ENCODE peak calls at places on chromosomes 6 and 20, in eight cellular contexts. L is PC-3, H is endothelial cell, I is psoas muscle, S is neural crest cell, Z is fibroblast of lung, K is mammary epithelial cell, P is AG04449. X is an unnamed sample.

GRCh38 chr6:119334535-119335264 is 14.9 kb downstream of the MAN1A1 start:
- DNase-seq in L (no peak), I (no peak), S (no peak), P (no peak), H (no peak), Z (no peak), K (no peak), X (no peak)

GRCh38 chr6:31922942-31923341 is 4.6 kb upstream of the C2 start:
- DNase-seq in P (no peak), I (no peak), S (no peak), H (no peak), L (peak), Z (no peak), K (no peak), X (no peak)

GRCh38 chr6:155420492-155420891 is 35.1 kb downstream of the NOX3 start:
- DNase-seq in Z (no peak), I (no peak), H (no peak), L (no peak), P (no peak), K (no peak), S (no peak), X (no peak)

GRCh38 chr6:21486115-21486514 is 107.4 kb upstream of the SOX4 start:
- DNase-seq in I (no peak), Z (no peak), P (no peak), H (no peak), L (no peak), K (no peak), S (no peak), X (no peak)

GRCh38 chr20:3150908-3151307 is 8.8 kb downstream of the FASTKD5 start:
- DNase-seq in P (no peak), I (no peak), L (no peak), H (no peak), K (no peak), S (no peak), Z (no peak), X (no peak)

GRCh38 chr6:113873043-113873667 is 16.0 kb downstream of the MARCKS start:
- DNase-seq in I (no peak), L (no peak), H (no peak), P (no peak), S (no peak), Z (no peak), K (no peak), X (no peak)

GRCh38 chr6:35170166-35170565 is 29.0 kb upstream of the TCP11 start:
- DNase-seq in S (no peak), H (no peak), I (no peak), K (no peak), P (no peak), L (no peak), Z (no peak), X (no peak)

GRCh38 chr6:15507746-15508145 is 155.1 kb downstream of the DTNBP1 start:
- DNase-seq in Z (no peak), L (no peak), H (no peak), I (no peak), P (no peak), K (no peak), S (no peak), X (no peak)

GRCh38 chr6:51541847-51542246 is 545.6 kb downstream of the PKHD1 start:
- DNase-seq in Z (no peak), S (peak), P (no peak), I (no peak), L (peak), H (no peak), K (peak), X (no peak)

GRCh38 chr6:169979873-169980440 is 228.5 kb downstream of the ERMARD start:
- DNase-seq in H (no peak), S (no peak), P (no peak), L (no peak), I (peak), Z (no peak), K (no peak), X (no peak)

GRCh38 chr6:131808460-131809269 is 845 bp downstream of the ENPP1 start:
- DNase-seq in Z (no peak), S (no peak), K (no peak), L (no peak), H (no peak), P (no peak), I (no peak), X (no peak)

GRCh38 chr6:168562576-168563151 is 121.7 kb downstream of the SMOC2 start:
- DNase-seq in I (no peak), K (no peak), P (no peak), L (no peak), S (no peak), Z (no peak), H (no peak), X (no peak)

GRCh38 chr20:44696315-44696714 is 18.9 kb upstream of the CCN5 start:
- DNase-seq in S (no peak), P (no peak), Z (no peak), L (no peak), I (no peak), H (no peak), K (no peak), X (no peak)
- TF ChIP-seq CTCF in S (no peak), P (peak), Z (no peak), L (peak), I (no peak), H (no peak), K (no peak), X (peak)

GRCh38 chr6:117346142-117346930 is 79.4 kb downstream of the ROS1 start:
- DNase-seq in K (peak), I (no peak), Z (peak), P (no peak), S (no peak), H (no peak), L (peak), X (no peak)
- TF ChIP-seq CTCF in K (peak), I (peak), Z (peak), P (no peak), S (peak), H (peak), L (peak), X (peak)

GRCh38 chr6:158640519-158640918 is 4.0 kb downstream of the DYNLT1 start:
- DNase-seq in S (no peak), H (no peak), Z (no peak), L (no peak), I (no peak), K (no peak), P (no peak), X (no peak)
- TF ChIP-seq CTCF in S (no peak), H (no peak), Z (no peak), L (no peak), I (no peak), K (no peak), P (no peak), X (no peak)

DNA sequence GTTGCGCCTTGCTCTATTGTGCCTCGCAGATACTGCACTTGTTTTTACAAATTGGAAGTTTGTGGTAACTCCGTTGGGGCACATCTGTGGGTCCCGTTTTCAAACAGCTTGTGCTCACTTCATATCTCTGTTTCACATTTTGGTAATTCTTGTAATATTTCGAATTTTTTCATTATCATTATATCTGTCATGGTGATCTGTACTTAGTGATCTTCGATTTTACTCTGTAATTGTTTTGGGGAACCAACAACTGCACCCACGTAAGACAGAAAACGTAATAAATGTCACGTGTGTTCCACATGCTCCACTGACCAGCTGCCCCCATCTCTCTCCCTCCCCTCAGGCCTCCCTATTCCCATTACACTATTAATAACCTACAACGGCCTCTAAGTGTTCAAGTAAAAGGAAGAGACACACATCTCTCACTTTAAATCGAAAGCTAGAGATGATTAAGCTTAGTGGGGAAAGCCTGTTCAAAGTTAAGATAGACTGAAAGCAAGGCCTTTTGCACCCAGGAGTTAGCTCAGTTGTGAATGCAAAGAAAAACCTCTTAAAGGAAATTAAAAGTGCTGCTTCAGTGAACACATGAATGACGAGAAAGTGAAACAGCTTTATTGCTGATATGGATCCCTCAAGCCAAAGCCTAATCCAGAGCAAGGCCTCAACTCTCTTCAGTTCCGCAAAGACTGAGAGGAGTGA is 26.9 kb downstream of the TTLL2 start:
- DNase-seq in L (no peak), Z (no peak), I (no peak), K (no peak), H (no peak), P (no peak), S (no peak), X (no peak)
- TF ChIP-seq CTCF in L (no peak), Z (no peak), I (no peak), K (no peak), H (no peak), P (no peak), S (no peak), X (no peak)

DNA sequence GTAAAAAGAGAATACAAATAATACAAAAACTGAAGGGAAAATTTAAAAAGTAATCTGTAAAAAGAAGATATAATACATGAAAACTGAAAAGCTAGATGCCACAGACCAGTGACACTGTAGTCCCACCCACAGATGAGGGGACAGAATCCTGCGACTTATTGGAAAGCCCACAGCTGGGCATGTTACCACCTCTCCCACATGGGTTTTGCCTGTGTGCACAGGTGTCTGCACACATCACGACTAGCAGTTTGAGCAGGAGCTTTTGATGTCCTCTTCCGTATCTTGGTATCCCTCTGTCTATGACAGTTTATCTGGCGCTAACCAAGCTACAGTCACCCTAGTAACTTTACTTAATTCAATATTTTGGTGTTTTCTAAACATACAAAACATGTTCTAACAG is 291.1 kb upstream of the EXOC2 start:
- DNase-seq in S (no peak), I (no peak), H (no peak), L (no peak), Z (no peak), K (no peak), P (no peak), X (no peak)
- TF ChIP-seq CTCF in S (no peak), I (no peak), H (no peak), L (no peak), Z (no peak), K (no peak), P (no peak), X (no peak)

GRCh38 chr20:43409041-43409913 is 48.4 kb upstream of the SRSF6 start:
- DNase-seq in Z (peak), P (no peak), S (peak), L (peak), H (no peak), I (no peak), K (peak), X (no peak)
- TF ChIP-seq CTCF in Z (peak), P (peak), S (peak), L (peak), H (peak), I (peak), K (peak), X (peak)

GRCh38 chr6:140061422-140062041 is 687.1 kb upstream of the CITED2 start:
- DNase-seq in L (no peak), H (no peak), I (no peak), P (no peak), S (no peak), K (no peak), Z (no peak), X (no peak)
- TF ChIP-seq CTCF in L (no peak), H (no peak), I (no peak), P (no peak), S (no peak), K (no peak), Z (no peak), X (no peak)

DNA sequence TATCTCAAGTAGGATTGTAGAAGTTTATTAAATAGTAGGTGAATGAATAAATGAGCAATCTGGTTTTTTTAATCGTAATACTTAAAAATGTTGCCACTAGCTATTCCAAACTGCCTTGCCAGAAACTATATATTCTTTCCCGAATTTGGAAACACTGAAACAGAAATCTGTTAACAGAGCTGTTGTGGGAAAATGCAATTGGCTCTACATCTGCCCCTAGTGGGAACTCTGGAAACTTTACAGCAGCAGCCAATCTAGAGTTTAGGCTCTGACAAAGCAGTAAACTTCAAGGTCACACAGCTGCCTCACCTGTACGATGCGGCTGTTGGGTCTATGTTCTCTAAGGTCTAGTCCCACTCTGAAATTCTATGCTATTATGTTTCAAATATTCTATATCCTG is 41.7 kb downstream of the SYNE1 start:
- DNase-seq in L (peak), H (no peak), I (no peak), P (no peak), K (no peak), S (no peak), Z (no peak), X (no peak)
- TF ChIP-seq CTCF in L (peak), H (peak), I (no peak), P (peak), K (peak), S (peak), Z (peak), X (peak)

DNA sequence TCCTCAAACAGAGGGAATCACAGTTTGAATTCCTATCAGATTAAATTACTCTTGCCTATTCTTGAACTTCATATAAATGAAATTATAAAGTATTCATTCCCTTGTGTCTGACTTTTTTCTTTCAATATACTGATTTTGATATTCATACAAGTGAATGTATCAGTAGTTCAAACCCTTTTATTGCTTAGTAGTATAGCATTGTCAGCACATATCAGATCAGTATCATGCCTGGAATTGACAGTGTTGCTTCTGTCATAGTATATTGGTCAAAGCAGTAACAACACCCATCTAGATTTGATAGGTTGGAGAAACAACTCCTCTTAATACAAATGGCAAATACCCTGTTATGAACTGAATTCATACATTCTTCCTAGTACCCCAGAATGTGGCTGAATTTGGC is 89.1 kb upstream of the SLC35F1 start:
- DNase-seq in K (no peak), H (no peak), I (no peak), Z (no peak), L (no peak), P (no peak), S (no peak), X (no peak)
- TF ChIP-seq CTCF in K (no peak), H (no peak), I (no peak), Z (no peak), L (no peak), P (no peak), S (no peak), X (no peak)

X was measured in progenitor cell of endocrine pancreas.